ENCODE peak calls at places on chromosomes 3 and 15, in seven cellular contexts. C is brain microvascular endothelial cell; A is lower lobe of right lung; S is breast epithelium; R is H9; N is CD8-positive, alpha-beta memory T cell; F is neuronal stem cell. I is an unnamed sample.

GRCh38 chr3:44109997-44110396 is 131.7 kb upstream of the TOPAZ1 start:
- DNase-seq in C (no peak), A (no peak), S (no peak), R (no peak), N (no peak), F (no peak), I (no peak)

GRCh38 chr15:96789999-96790398 is 459.5 kb downstream of the NR2F2 start:
- DNase-seq in C (no peak), A (no peak), S (no peak), R (no peak), N (no peak), F (no peak), I (no peak)

GRCh38 chr3:149618151-149619123 is 39.4 kb downstream of the WWTR1 start:
- DNase-seq in C (peak; percentile 78), A (no peak), S (no peak), R (no peak), N (no peak), F (no peak), I (no peak)

GRCh38 chr15:90561344-90562244 is 31.9 kb downstream of the CRTC3 start:
- DNase-seq in C (no peak), A (no peak), S (no peak), R (no peak), N (peak; percentile 35), F (no peak), I (peak; percentile 27)

GRCh38 chr3:81289676-81290075 is 471.8 kb downstream of the GBE1 start:
- DNase-seq in C (peak; percentile 34), A (no peak), S (no peak), R (no peak), N (no peak), F (no peak), I (no peak)

GRCh38 chr3:146390967-146391366 is 78.4 kb downstream of the PLSCR2 start:
- DNase-seq in C (peak; percentile 94), A (no peak), S (no peak), R (no peak), N (no peak), F (no peak), I (no peak)

GRCh38 chr3:136194409-136195257 is 1.5 kb downstream of the MSL2 start:
- DNase-seq in C (no peak), A (peak; percentile 71), S (no peak), R (peak; percentile 36), N (peak; percentile 83), F (peak; percentile 37), I (peak; percentile 82)

GRCh38 chr15:98794211-98794610 is 145.9 kb downstream of the IGF1R start:
- DNase-seq in C (no peak), A (no peak), S (no peak), R (no peak), N (no peak), F (no peak), I (no peak)

GRCh38 chr15:100116416-100117190 is 225.2 kb downstream of the ADAMTS17 start:
- DNase-seq in C (no peak), A (no peak), S (no peak), R (no peak), N (no peak), F (no peak), I (peak; percentile 28)

GRCh38 chr15:60179786-60180391 is 175.8 kb downstream of the FOXB1 start:
- DNase-seq in C (peak; percentile 65), A (no peak), S (no peak), R (no peak), N (peak; percentile 28), F (peak; percentile 17), I (peak; percentile 44)

GRCh38 chr3:193948459-193948858 is 187.5 kb upstream of the HES1 start:
- DNase-seq in C (no peak), A (no peak), S (no peak), R (no peak), N (no peak), F (no peak), I (peak; percentile 40)

GRCh38 chr15:77822631-77823230 is 190.0 kb upstream of the LINGO1 start:
- DNase-seq in C (no peak), A (no peak), S (no peak), R (no peak), N (no peak), F (no peak), I (no peak)

GRCh38 chr3:55718475-55718874 is 231.4 kb upstream of the WNT5A start:
- DNase-seq in C (no peak), A (no peak), S (no peak), R (no peak), N (no peak), F (no peak), I (no peak)

GRCh38 chr3:102255736-102256135 is 179.1 kb upstream of the ZPLD1 start:
- DNase-seq in C (no peak), A (no peak), S (no peak), R (no peak), N (no peak), F (no peak), I (no peak)

GRCh38 chr3:130379274-130379673 is 33.8 kb downstream of the COL6A5 start:
- DNase-seq in C (peak; percentile 40), A (no peak), S (no peak), R (no peak), N (no peak), F (no peak), I (no peak)

GRCh38 chr3:132726341-132726823 is 4.2 kb upstream of the NPHP3 start:
- DNase-seq in C (no peak), A (no peak), S (no peak), R (no peak), N (peak; percentile 52), F (peak; percentile 48), I (no peak)

GRCh38 chr3:62387251-62387650 is 13.9 kb upstream of the FEZF2 start:
- DNase-seq in C (no peak), A (no peak), S (no peak), R (no peak), N (no peak), F (no peak), I (no peak)

DNA sequence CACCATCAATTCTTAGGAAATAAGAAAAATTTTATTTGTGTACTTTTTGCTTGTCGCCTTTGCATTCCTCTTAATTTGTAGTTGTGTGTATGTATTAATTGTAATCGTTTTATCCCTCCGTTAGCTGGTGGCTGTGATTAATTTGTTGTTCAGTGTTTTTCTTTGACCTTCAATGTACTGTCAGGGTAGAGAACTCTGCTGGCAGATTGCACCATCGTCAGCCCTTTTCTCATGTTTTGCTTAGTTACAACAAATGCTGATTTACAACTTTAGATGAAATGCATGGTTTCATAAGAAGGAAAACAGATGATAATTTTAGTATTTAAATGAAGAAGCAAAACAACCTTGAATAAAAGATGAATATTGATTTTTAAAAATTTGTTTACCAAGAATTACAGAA is 19.5 kb upstream of the FEZF2 start:
- DNase-seq in C (no peak), A (no peak), S (no peak), R (no peak), N (no peak), F (no peak), I (no peak)
- H3K27ac ChIP-seq in C (no peak overlapping the region), A (no peak overlapping the region), S (no peak overlapping the region), R (no peak overlapping the region), N (no peak overlapping the region), F (no peak overlapping the region), I (no peak overlapping the region)

DNA sequence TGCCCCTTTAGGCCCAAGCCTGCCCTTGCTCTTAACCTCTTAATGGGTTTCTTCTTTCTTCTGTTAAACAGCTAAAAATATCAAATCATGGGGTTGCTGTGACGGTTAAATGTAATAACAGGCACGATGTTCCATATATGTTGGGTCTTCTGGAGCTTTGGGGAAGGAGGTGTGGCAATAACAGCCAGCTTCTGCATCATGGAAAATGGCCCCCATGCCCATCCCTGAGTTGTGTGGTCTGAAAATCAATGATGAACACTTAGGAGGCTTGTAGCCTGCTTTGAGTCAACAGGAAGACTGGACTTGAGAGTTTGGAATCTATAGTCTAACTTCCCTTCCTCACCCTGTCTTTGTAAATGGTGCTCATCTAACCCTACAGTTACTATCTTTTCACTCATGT is 27.3 kb downstream of the SMAD3 start:
- DNase-seq in C (no peak), A (no peak), S (no peak), R (no peak), N (no peak), F (no peak), I (no peak)
- H3K27ac ChIP-seq in C (peak overlapping the region; percentile 91), A (no peak overlapping the region), S (peak overlapping the region; percentile 35), R (no peak overlapping the region), N (peak overlapping the region; percentile 72), F (no peak overlapping the region), I (no peak overlapping the region)

GRCh38 chr15:70501849-70502248 is 261.5 kb downstream of the UACA start:
- DNase-seq in C (no peak), A (no peak), S (no peak), R (no peak), N (no peak), F (no peak), I (no peak)
- H3K27ac ChIP-seq in C (no peak overlapping the region), A (no peak overlapping the region), S (no peak overlapping the region), R (no peak overlapping the region), N (no peak overlapping the region), F (no peak overlapping the region), I (no peak overlapping the region)

GRCh38 chr3:124558898-124559649 is 171.2 kb upstream of the UMPS start:
- DNase-seq in C (peak; percentile 93), A (peak; percentile 70), S (peak; percentile 76), R (peak; percentile 38), N (no peak), F (no peak), I (no peak)
- H3K27ac ChIP-seq in C (peak overlapping the region; percentile 24), A (no peak overlapping the region), S (peak overlapping the region; percentile 21), R (no peak overlapping the region), N (no peak overlapping the region), F (no peak overlapping the region), I (no peak overlapping the region)

GRCh38 chr15:48541659-48542334 is 103.7 kb downstream of the FBN1 start:
- DNase-seq in C (peak; percentile 75), A (no peak), S (no peak), R (no peak), N (no peak), F (no peak), I (no peak)
- H3K27ac ChIP-seq in C (peak overlapping the region; percentile 79), A (no peak overlapping the region), S (peak overlapping the region; percentile 28), R (no peak overlapping the region), N (no peak overlapping the region), F (no peak overlapping the region), I (no peak overlapping the region)

DNA sequence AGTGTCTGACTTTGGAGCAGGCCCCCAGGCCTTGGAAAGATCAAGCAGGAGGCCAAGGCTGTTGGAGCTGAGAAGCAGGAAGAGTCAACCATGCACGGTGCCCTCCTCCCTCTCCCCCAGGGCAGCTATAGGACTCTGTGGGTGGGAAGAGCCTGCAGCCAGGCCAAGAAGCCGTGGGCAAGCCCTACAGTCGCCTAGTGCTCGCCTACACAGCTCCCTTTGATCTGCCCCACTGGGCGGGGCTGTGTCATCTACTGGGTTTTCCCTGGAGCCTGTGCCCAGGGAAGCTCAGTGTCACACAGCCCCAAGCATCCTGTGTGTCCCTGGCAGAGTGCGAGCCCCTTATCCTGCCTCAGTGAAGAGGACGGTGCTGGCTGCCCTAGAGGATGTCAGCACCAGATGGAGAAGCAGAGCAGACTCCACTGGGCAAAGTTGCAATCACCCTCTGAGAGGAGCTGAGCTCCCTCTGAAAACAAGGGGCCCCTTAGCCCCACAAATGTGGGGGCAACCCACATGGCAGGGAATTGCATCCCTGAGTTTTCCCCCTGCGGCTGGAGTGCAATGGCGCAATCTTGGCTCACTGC is 72.1 kb downstream of the KLF13 start:
- DNase-seq in C (no peak), A (no peak), S (no peak), R (peak; percentile 28), N (no peak), F (no peak), I (peak; percentile 32)
- H3K27ac ChIP-seq in C (no peak overlapping the region), A (peak overlapping the region; percentile 81), S (peak overlapping the region; percentile 86), R (no peak overlapping the region), N (no peak overlapping the region), F (no peak overlapping the region), I (peak overlapping the region; percentile 36)